ENCODE peak calls at places on chromosomes 6 and 20, in nine cellular contexts. R, L, E, J, S, Z, P, Q and O are unnamed samples.

GRCh38 chr20:16719421-16719820 is 10.4 kb upstream of the SNRPB2 start:
- DNase-seq in P (no peak), L (no peak), Z (no peak), E (no peak), Q (no peak), R (no peak), J (no peak), S (no peak), O (no peak)

GRCh38 chr6:43926644-43927524 is 156.9 kb downstream of the VEGFA start:
- DNase-seq in P (peak; percentile 57), J (peak; percentile 90), L (no peak), Z (peak; percentile 74), R (peak; percentile 34), Q (peak; percentile 43), E (peak; percentile 81), S (peak; percentile 72), O (no peak)

GRCh38 chr6:170129691-170130171 is 161.1 kb downstream of the DLL1 start:
- DNase-seq in R (peak; percentile 52), Z (peak; percentile 39), Q (peak; percentile 80), J (no peak), S (no peak), P (no peak), L (no peak), E (peak; percentile 93), O (peak; percentile 68)

GRCh38 chr20:4451487-4451886 is 270.2 kb upstream of the PRND start:
- DNase-seq in Z (no peak), S (no peak), J (no peak), P (no peak), R (no peak), L (no peak), Q (no peak), E (no peak), O (no peak)

GRCh38 chr6:5338177-5338960 is 77.1 kb downstream of the FARS2 start:
- DNase-seq in R (no peak), Z (no peak), L (no peak), J (no peak), S (no peak), Q (no peak), P (peak; percentile 18), E (no peak), O (no peak)

GRCh38 chr6:77337392-77337791 is 125.9 kb downstream of the HTR1B start:
- DNase-seq in P (no peak), E (no peak), Z (no peak), R (no peak), Q (no peak), S (no peak), J (no peak), L (no peak), O (no peak)

GRCh38 chr6:125904871-125905270 is 51.7 kb upstream of the HINT3 start:
- DNase-seq in E (no peak), J (no peak), S (no peak), R (no peak), P (no peak), Q (no peak), L (no peak), Z (no peak), O (no peak)

GRCh38 chr20:992801-993535 is 9.1 kb downstream of the RSPO4 start:
- DNase-seq in Z (no peak), J (no peak), P (no peak), S (no peak), R (no peak), E (no peak), Q (peak; percentile 44), L (no peak), O (no peak)

GRCh38 chr20:9989066-9989724 is 45.6 kb upstream of the ANKEF1 start:
- DNase-seq in Z (no peak), L (no peak), Q (no peak), S (no peak), J (no peak), R (no peak), E (no peak), P (peak; percentile 33), O (no peak)

GRCh38 chr6:69294407-69294806 is 502.4 kb downstream of the LMBRD1 start:
- DNase-seq in Z (no peak), Q (no peak), J (no peak), L (no peak), R (no peak), E (peak; percentile 3), P (no peak), S (no peak), O (no peak)

GRCh38 chr6:25113436-25113835 is 165.7 kb upstream of the CARMIL1 start:
- DNase-seq in J (no peak), P (no peak), S (no peak), L (no peak), E (no peak), R (no peak), Q (no peak), Z (no peak), O (no peak)

GRCh38 chr6:70686548-70687133 is 19.0 kb downstream of the SMAP1 start:
- DNase-seq in S (no peak), E (peak; percentile 24), Q (no peak), R (no peak), J (peak; percentile 39), Z (no peak), P (peak; percentile 59), L (no peak), O (no peak)

GRCh38 chr20:50512323-50512722 is 2.1 kb downstream of the PTPN1 start:
- DNase-seq in R (no peak), E (no peak), P (no peak), Q (no peak), J (no peak), S (no peak), Z (no peak), L (no peak), O (no peak)

GRCh38 chr20:50513169-50514034 is 3.2 kb downstream of the PTPN1 start:
- DNase-seq in Q (no peak), L (no peak), E (no peak), S (no peak), Z (no peak), R (no peak), P (peak; percentile 84), J (no peak), O (no peak)

GRCh38 chr20:50508171-50508761 is 1.9 kb upstream of the PTPN1 start:
- DNase-seq in R (no peak), Z (no peak), P (no peak), L (no peak), J (peak; percentile 62), S (no peak), Q (no peak), E (no peak), O (no peak)

GRCh38 chr20:50510706-50511401 is 671 bp downstream of the PTPN1 start:
- DNase-seq in P (peak; percentile 45), L (no peak), S (no peak), E (no peak), Z (peak; percentile 38), Q (peak; percentile 88), J (peak; percentile 57), R (no peak), O (peak; percentile 76)

DNA sequence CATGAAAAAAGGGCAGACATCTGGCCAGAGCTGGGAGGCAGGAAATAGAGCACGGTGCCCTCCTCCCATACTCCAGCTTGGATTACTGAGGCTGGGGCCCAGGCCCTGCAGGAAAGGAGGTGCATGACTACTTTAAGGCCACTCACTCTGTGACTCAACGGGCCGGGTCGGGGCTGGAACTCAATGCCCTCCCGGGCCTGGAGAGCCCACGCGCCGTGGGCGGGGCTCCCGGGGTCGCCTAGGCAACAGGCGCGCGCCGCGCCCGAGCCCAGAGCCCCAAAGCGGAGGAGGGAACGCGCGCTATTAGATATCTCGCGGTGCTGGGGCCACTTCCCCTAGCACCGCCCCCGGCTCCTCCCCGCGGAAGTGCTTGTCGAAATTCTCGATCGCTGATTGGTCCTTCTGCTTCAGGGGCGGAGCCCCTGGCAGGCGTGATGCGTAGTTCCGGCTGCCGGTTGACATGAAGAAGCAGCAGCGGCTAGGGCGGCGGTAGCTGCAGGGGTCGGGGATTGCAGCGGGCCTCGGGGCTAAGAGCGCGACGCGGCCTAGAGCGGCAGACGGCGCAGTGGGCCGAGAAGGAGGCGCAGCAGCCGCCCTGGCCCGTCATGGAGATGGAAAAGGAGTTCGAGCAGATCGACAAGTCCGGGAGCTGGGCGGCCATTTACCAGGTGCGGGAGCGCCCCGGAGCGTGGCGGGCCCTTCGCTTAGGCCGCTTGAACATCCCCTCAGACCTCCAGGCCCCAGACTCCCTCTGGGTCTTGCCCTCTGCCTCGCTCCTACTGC is at the start of gene PTPN1:
- DNase-seq in Z (peak; percentile 99), L (peak; percentile 99), S (peak; percentile 98), R (peak; percentile 99), P (peak; percentile 99), J (peak; percentile 99), E (peak; percentile 98), Q (peak; percentile 98), O (peak; percentile 99)
- TF ChIP-seq CTCF in Z (peak; percentile 45), L (no peak), S (no peak), R (peak; percentile 16), P (peak; percentile 2), J (peak; percentile 42), E (no peak), Q (peak; percentile 15), O (peak; percentile 21)

DNA sequence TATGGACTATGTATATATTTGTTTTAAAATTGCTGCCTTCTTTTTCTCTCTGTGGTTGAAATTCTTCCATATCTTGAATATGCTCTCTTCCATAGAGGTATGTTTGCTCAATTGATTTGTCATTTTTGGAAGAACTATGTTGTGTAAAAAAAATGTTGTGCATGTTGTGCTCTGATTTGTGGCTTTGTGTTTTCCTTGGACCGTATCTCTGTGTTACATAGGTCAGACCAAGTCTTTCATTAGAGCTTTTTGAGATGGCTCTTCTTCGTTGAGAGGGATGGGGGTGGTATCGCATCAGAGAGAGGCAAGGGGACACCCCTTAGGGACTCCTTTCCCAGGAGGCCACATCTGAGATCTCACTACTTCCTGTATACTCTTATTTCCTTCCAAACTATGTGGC is 43.8 kb downstream of the TMEM244 start:
- DNase-seq in L (no peak), Q (no peak), Z (no peak), R (no peak), E (no peak), S (no peak), P (no peak), J (no peak), O (no peak)
- H3K4me3 ChIP-seq in L (no peak overlapping the region), Q (no peak overlapping the region), Z (no peak overlapping the region), R (no peak overlapping the region), E (no peak overlapping the region), S (no peak overlapping the region), P (no peak overlapping the region), J (no peak overlapping the region), O (no peak overlapping the region)

DNA sequence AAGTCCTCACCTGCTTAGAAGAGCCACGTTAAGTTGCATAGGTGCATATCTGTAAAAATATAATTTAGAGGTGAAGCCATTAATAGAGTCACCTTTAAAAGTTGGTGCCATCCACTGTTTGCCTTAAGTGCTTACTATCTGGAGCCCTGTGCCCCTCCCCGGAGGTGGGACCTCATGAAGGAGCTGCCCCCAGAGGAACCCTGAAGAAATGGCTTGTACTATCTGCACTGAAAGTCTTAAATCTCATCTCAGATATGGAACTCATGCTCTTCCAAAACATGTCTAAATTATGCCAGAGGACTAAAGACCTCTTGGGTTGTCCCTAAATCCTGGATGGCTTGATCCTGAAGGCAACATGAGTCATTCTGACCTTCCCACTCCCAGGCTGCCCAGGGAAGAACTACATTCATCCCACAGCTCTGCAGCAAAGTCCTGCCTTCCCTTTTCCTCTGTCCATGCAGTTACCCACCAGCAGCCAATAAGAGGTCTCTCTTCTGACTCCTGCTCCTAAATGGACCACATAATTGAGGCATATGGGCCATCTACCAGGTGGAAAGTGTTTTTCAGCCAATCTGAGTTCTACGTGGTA is 85.3 kb downstream of the ASXL1 start:
- DNase-seq in L (no peak), S (no peak), Z (peak; percentile 4), J (no peak), E (no peak), R (no peak), P (no peak), Q (no peak), O (no peak)
- TF ChIP-seq POLR2AphosphoS5 in L (no peak), S (no peak), Z (no peak), J (peak; percentile 44), E (no peak), R (no peak), P (peak; percentile 57), Q (no peak), O (no peak)

GRCh38 chr6:150876598-150876997 is 11.1 kb downstream of the MTHFD1L start:
- DNase-seq in J (no peak), S (no peak), L (no peak), R (peak; percentile 79), E (no peak), P (no peak), Q (no peak), Z (peak; percentile 44), O (peak; percentile 74)
- TF ChIP-seq CTCF in J (no peak), S (no peak), L (no peak), R (no peak), E (no peak), P (no peak), Q (no peak), Z (no peak), O (no peak)